ENCODE peak calls at places on chromosomes 16 and 17, in eight cellular contexts. One of them, this sample, is unnamed.
A peak's percentile ranks its signal among the peaks of the same experiment; 100 is the strongest.

GRCh38 chr16:79703066-79703465 is 102.5 kb upstream of the MAF start:
- DNase-seq in NCI-H2081: no peak
- DNase-seq in DMS53: no peak
- DNase-seq in AG10803: no peak
- DNase-seq in activated gamma-delta T cell treated with anti-CD3 and anti-CD28 coated beads, Interleukin-2, amount 50 U/mL, for 16 hours: no peak
- DNase-seq in DND-41: no peak
- DNase-seq in breast epithelium: no peak
- DNase-seq in germinal center: no peak
- DNase-seq in this sample: no peak

GRCh38 chr16:12433691-12434390 is 369.8 kb downstream of the CPPED1 start:
- DNase-seq in NCI-H2081: no peak
- DNase-seq in DMS53: no peak
- DNase-seq in AG10803: no peak
- DNase-seq in activated gamma-delta T cell treated with anti-CD3 and anti-CD28 coated beads, Interleukin-2, amount 50 U/mL, for 16 hours: no peak
- DNase-seq in DND-41: no peak
- DNase-seq in breast epithelium: no peak
- DNase-seq in germinal center: no peak
- DNase-seq in this sample: no peak

GRCh38 chr17:76492250-76492988 is 8.8 kb downstream of the RHBDF2 start:
- DNase-seq in NCI-H2081: no peak
- DNase-seq in DMS53: no peak
- DNase-seq in AG10803: no peak
- DNase-seq in activated gamma-delta T cell treated with anti-CD3 and anti-CD28 coated beads, Interleukin-2, amount 50 U/mL, for 16 hours: no peak
- DNase-seq in DND-41: peak; percentile 30
- DNase-seq in breast epithelium: no peak
- DNase-seq in germinal center: peak; percentile 60
- DNase-seq in this sample: peak; percentile 75

GRCh38 chr17:1206016-1206787 is 26.4 kb upstream of the ABR start:
- DNase-seq in NCI-H2081: no peak
- DNase-seq in DMS53: no peak
- DNase-seq in AG10803: no peak
- DNase-seq in activated gamma-delta T cell treated with anti-CD3 and anti-CD28 coated beads, Interleukin-2, amount 50 U/mL, for 16 hours: no peak
- DNase-seq in DND-41: no peak
- DNase-seq in breast epithelium: no peak
- DNase-seq in germinal center: no peak
- DNase-seq in this sample: peak; percentile 78

GRCh38 chr17:77802811-77803220 is 155.7 kb upstream of the TNRC6C start:
- DNase-seq in NCI-H2081: peak; percentile 66
- DNase-seq in DMS53: peak; percentile 48
- DNase-seq in AG10803: no peak
- DNase-seq in activated gamma-delta T cell treated with anti-CD3 and anti-CD28 coated beads, Interleukin-2, amount 50 U/mL, for 16 hours: no peak
- DNase-seq in DND-41: no peak
- DNase-seq in breast epithelium: no peak
- DNase-seq in germinal center: no peak
- DNase-seq in this sample: no peak

GRCh38 chr16:84294196-84295142 is at the start of gene WFDC1:
- DNase-seq in NCI-H2081: no peak
- DNase-seq in DMS53: peak; percentile 33
- DNase-seq in AG10803: peak; percentile 27
- DNase-seq in activated gamma-delta T cell treated with anti-CD3 and anti-CD28 coated beads, Interleukin-2, amount 50 U/mL, for 16 hours: no peak
- DNase-seq in DND-41: no peak
- DNase-seq in breast epithelium: no peak
- DNase-seq in germinal center: no peak
- DNase-seq in this sample: no peak

GRCh38 chr16:31335431-31335830 is 19.5 kb upstream of the ITGAX start:
- DNase-seq in NCI-H2081: no peak
- DNase-seq in DMS53: no peak
- DNase-seq in AG10803: no peak
- DNase-seq in activated gamma-delta T cell treated with anti-CD3 and anti-CD28 coated beads, Interleukin-2, amount 50 U/mL, for 16 hours: no peak
- DNase-seq in DND-41: no peak
- DNase-seq in breast epithelium: no peak
- DNase-seq in germinal center: no peak
- DNase-seq in this sample: no peak

GRCh38 chr17:6569391-6570302 is 13.3 kb upstream of the PITPNM3 start:
- DNase-seq in NCI-H2081: no peak
- DNase-seq in DMS53: no peak
- DNase-seq in AG10803: no peak
- DNase-seq in activated gamma-delta T cell treated with anti-CD3 and anti-CD28 coated beads, Interleukin-2, amount 50 U/mL, for 16 hours: no peak
- DNase-seq in DND-41: no peak
- DNase-seq in breast epithelium: peak; percentile 40
- DNase-seq in germinal center: no peak
- DNase-seq in this sample: no peak

GRCh38 chr17:18004901-18005305 is 32.2 kb downstream of the DRC3 start:
- DNase-seq in NCI-H2081: no peak
- DNase-seq in DMS53: no peak
- DNase-seq in AG10803: no peak
- DNase-seq in activated gamma-delta T cell treated with anti-CD3 and anti-CD28 coated beads, Interleukin-2, amount 50 U/mL, for 16 hours: no peak
- DNase-seq in DND-41: no peak
- DNase-seq in breast epithelium: no peak
- DNase-seq in germinal center: no peak
- DNase-seq in this sample: no peak

GRCh38 chr17:7703584-7704574 is 1.1 kb upstream of the EFNB3 start:
- DNase-seq in NCI-H2081: peak; percentile 7
- DNase-seq in DMS53: peak; percentile 91
- DNase-seq in AG10803: peak; percentile 49
- DNase-seq in activated gamma-delta T cell treated with anti-CD3 and anti-CD28 coated beads, Interleukin-2, amount 50 U/mL, for 16 hours: no peak
- DNase-seq in DND-41: no peak
- DNase-seq in breast epithelium: no peak
- DNase-seq in germinal center: no peak
- DNase-seq in this sample: peak; percentile 29

GRCh38 chr17:4839965-4840892 is 7.1 kb downstream of the MINK1 start:
- DNase-seq in NCI-H2081: no peak
- DNase-seq in DMS53: no peak
- DNase-seq in AG10803: no peak
- DNase-seq in activated gamma-delta T cell treated with anti-CD3 and anti-CD28 coated beads, Interleukin-2, amount 50 U/mL, for 16 hours: no peak
- DNase-seq in DND-41: no peak
- DNase-seq in breast epithelium: no peak
- DNase-seq in germinal center: no peak
- DNase-seq in this sample: no peak

GRCh38 chr17:65712383-65713267 is 151.2 kb upstream of the AXIN2 start:
- DNase-seq in NCI-H2081: no peak
- DNase-seq in DMS53: no peak
- DNase-seq in AG10803: no peak
- DNase-seq in activated gamma-delta T cell treated with anti-CD3 and anti-CD28 coated beads, Interleukin-2, amount 50 U/mL, for 16 hours: no peak
- DNase-seq in DND-41: no peak
- DNase-seq in breast epithelium: no peak
- DNase-seq in germinal center: no peak
- DNase-seq in this sample: peak; percentile 32

GRCh38 chr17:58541249-58541648 is 26.8 kb upstream of the MTMR4 start:
- DNase-seq in NCI-H2081: no peak
- DNase-seq in DMS53: peak; percentile 6
- DNase-seq in AG10803: no peak
- DNase-seq in activated gamma-delta T cell treated with anti-CD3 and anti-CD28 coated beads, Interleukin-2, amount 50 U/mL, for 16 hours: no peak
- DNase-seq in DND-41: no peak
- DNase-seq in breast epithelium: no peak
- DNase-seq in germinal center: no peak
- DNase-seq in this sample: peak; percentile 54

GRCh38 chr16:66481943-66482390 is 54.9 kb downstream of the BEAN1 start:
- DNase-seq in NCI-H2081: no peak
- DNase-seq in DMS53: no peak
- DNase-seq in AG10803: no peak
- DNase-seq in activated gamma-delta T cell treated with anti-CD3 and anti-CD28 coated beads, Interleukin-2, amount 50 U/mL, for 16 hours: no peak
- DNase-seq in DND-41: no peak
- DNase-seq in breast epithelium: peak; percentile 7
- DNase-seq in germinal center: no peak
- DNase-seq in this sample: no peak

GRCh38 chr17:38701504-38702165 is 3.4 kb upstream of the MLLT6 start:
- DNase-seq in NCI-H2081: peak; percentile 54
- DNase-seq in DMS53: no peak
- DNase-seq in AG10803: peak; percentile 29
- DNase-seq in activated gamma-delta T cell treated with anti-CD3 and anti-CD28 coated beads, Interleukin-2, amount 50 U/mL, for 16 hours: peak; percentile 73
- DNase-seq in DND-41: peak; percentile 35
- DNase-seq in breast epithelium: no peak
- DNase-seq in germinal center: peak; percentile 64
- DNase-seq in this sample: peak; percentile 87

GRCh38 chr17:65455972-65456343 is 105.5 kb downstream of the AXIN2 start:
- DNase-seq in NCI-H2081: no peak
- DNase-seq in DMS53: peak; percentile 9
- DNase-seq in AG10803: peak; percentile 17
- DNase-seq in activated gamma-delta T cell treated with anti-CD3 and anti-CD28 coated beads, Interleukin-2, amount 50 U/mL, for 16 hours: no peak
- DNase-seq in DND-41: peak; percentile 7
- DNase-seq in breast epithelium: no peak
- DNase-seq in germinal center: no peak
- DNase-seq in this sample: peak; percentile 7

GRCh38 chr17:1001640-1002411 is 4.9 kb downstream of the TIMM22 start:
- DNase-seq in NCI-H2081: no peak
- DNase-seq in DMS53: peak; percentile 24
- DNase-seq in AG10803: peak; percentile 72
- DNase-seq in activated gamma-delta T cell treated with anti-CD3 and anti-CD28 coated beads, Interleukin-2, amount 50 U/mL, for 16 hours: no peak
- DNase-seq in DND-41: no peak
- DNase-seq in breast epithelium: no peak
- DNase-seq in germinal center: no peak
- DNase-seq in this sample: no peak

GRCh38 chr17:16639438-16639837 is 14.2 kb downstream of the ZNF624 start:
- DNase-seq in NCI-H2081: no peak
- DNase-seq in DMS53: peak; percentile 22
- DNase-seq in AG10803: no peak
- DNase-seq in activated gamma-delta T cell treated with anti-CD3 and anti-CD28 coated beads, Interleukin-2, amount 50 U/mL, for 16 hours: no peak
- DNase-seq in DND-41: no peak
- DNase-seq in breast epithelium: no peak
- DNase-seq in germinal center: no peak
- DNase-seq in this sample: no peak

GRCh38 chr17:34220045-34220775 is 34.9 kb upstream of the CCL2 start:
- DNase-seq in NCI-H2081: no peak
- DNase-seq in DMS53: no peak
- DNase-seq in AG10803: no peak
- DNase-seq in activated gamma-delta T cell treated with anti-CD3 and anti-CD28 coated beads, Interleukin-2, amount 50 U/mL, for 16 hours: no peak
- DNase-seq in DND-41: no peak
- DNase-seq in breast epithelium: no peak
- DNase-seq in germinal center: no peak
- DNase-seq in this sample: no peak

GRCh38 chr16:50280932-50281331 is 14.6 kb downstream of the ADCY7 start:
- DNase-seq in NCI-H2081: no peak
- DNase-seq in DMS53: no peak
- DNase-seq in AG10803: no peak
- DNase-seq in activated gamma-delta T cell treated with anti-CD3 and anti-CD28 coated beads, Interleukin-2, amount 50 U/mL, for 16 hours: no peak
- DNase-seq in DND-41: no peak
- DNase-seq in breast epithelium: no peak
- DNase-seq in germinal center: no peak
- DNase-seq in this sample: no peak

GRCh38 chr17:42507671-42508070 is 28.4 kb upstream of the NAGLU start:
- DNase-seq in NCI-H2081: no peak
- DNase-seq in DMS53: no peak
- DNase-seq in AG10803: no peak
- DNase-seq in activated gamma-delta T cell treated with anti-CD3 and anti-CD28 coated beads, Interleukin-2, amount 50 U/mL, for 16 hours: no peak
- DNase-seq in DND-41: no peak
- DNase-seq in breast epithelium: no peak
- DNase-seq in germinal center: no peak
- DNase-seq in this sample: no peak

GRCh38 chr17:44097110-44097810 is 26.2 kb downstream of the HDAC5 start:
- DNase-seq in NCI-H2081: no peak
- DNase-seq in DMS53: no peak
- DNase-seq in AG10803: peak; percentile 94
- DNase-seq in activated gamma-delta T cell treated with anti-CD3 and anti-CD28 coated beads, Interleukin-2, amount 50 U/mL, for 16 hours: no peak
- DNase-seq in DND-41: no peak
- DNase-seq in breast epithelium: no peak
- DNase-seq in germinal center: no peak
- DNase-seq in this sample: no peak

GRCh38 chr17:61722398-61722797 is 131.4 kb upstream of the NACA2 start:
- DNase-seq in NCI-H2081: no peak
- DNase-seq in DMS53: no peak
- DNase-seq in AG10803: no peak
- DNase-seq in activated gamma-delta T cell treated with anti-CD3 and anti-CD28 coated beads, Interleukin-2, amount 50 U/mL, for 16 hours: no peak
- DNase-seq in DND-41: no peak
- DNase-seq in breast epithelium: no peak
- DNase-seq in germinal center: no peak
- DNase-seq in this sample: no peak

GRCh38 chr16:88376835-88377726 is 5.7 kb upstream of the ZNF469 start:
- DNase-seq in NCI-H2081: no peak
- DNase-seq in DMS53: no peak
- DNase-seq in AG10803: peak; percentile 70
- DNase-seq in activated gamma-delta T cell treated with anti-CD3 and anti-CD28 coated beads, Interleukin-2, amount 50 U/mL, for 16 hours: no peak
- DNase-seq in DND-41: no peak
- DNase-seq in breast epithelium: no peak
- DNase-seq in germinal center: no peak
- DNase-seq in this sample: no peak

This sample was measured in GM12865.